ENCODE peak calls at places on chromosome 2, in five cellular contexts. One of them, this sample, is unnamed.

GRCh38 chr2:200356794-200357472 is 50.4 kb downstream of the SPATS2L start:
- DNase-seq in AG10803: peak
- DNase-seq in fibroblast of pulmonary artery: peak
- DNase-seq in dorsolateral prefrontal cortex: no peak
- DNase-seq in brain microvascular endothelial cell: peak
- DNase-seq in this sample: no peak

GRCh38 chr2:48175254-48175653 is 269.0 kb upstream of the FBXO11 start:
- DNase-seq in AG10803: peak
- DNase-seq in fibroblast of pulmonary artery: peak
- DNase-seq in dorsolateral prefrontal cortex: no peak
- DNase-seq in brain microvascular endothelial cell: peak
- DNase-seq in this sample: no peak

GRCh38 chr2:106140913-106141312 is 53.2 kb downstream of the UXS1 start:
- DNase-seq in AG10803: no peak
- DNase-seq in fibroblast of pulmonary artery: no peak
- DNase-seq in dorsolateral prefrontal cortex: no peak
- DNase-seq in brain microvascular endothelial cell: no peak
- DNase-seq in this sample: no peak

GRCh38 chr2:15618449-15618855 is 26.8 kb downstream of the DDX1 start:
- DNase-seq in AG10803: no peak
- DNase-seq in fibroblast of pulmonary artery: no peak
- DNase-seq in dorsolateral prefrontal cortex: no peak
- DNase-seq in brain microvascular endothelial cell: no peak
- DNase-seq in this sample: no peak

GRCh38 chr2:23250371-23250770 is 134.6 kb upstream of the KLHL29 start:
- DNase-seq in AG10803: no peak
- DNase-seq in fibroblast of pulmonary artery: no peak
- DNase-seq in dorsolateral prefrontal cortex: no peak
- DNase-seq in brain microvascular endothelial cell: no peak
- DNase-seq in this sample: no peak

GRCh38 chr2:60570281-60570680 is 16.8 kb upstream of the BCL11A start:
- DNase-seq in AG10803: no peak
- DNase-seq in fibroblast of pulmonary artery: no peak
- DNase-seq in dorsolateral prefrontal cortex: no peak
- DNase-seq in brain microvascular endothelial cell: no peak
- DNase-seq in this sample: no peak

GRCh38 chr2:195709901-195710300 is 52.9 kb downstream of the SLC39A10 start:
- DNase-seq in AG10803: no peak
- DNase-seq in fibroblast of pulmonary artery: no peak
- DNase-seq in dorsolateral prefrontal cortex: no peak
- DNase-seq in brain microvascular endothelial cell: no peak
- DNase-seq in this sample: no peak

GRCh38 chr2:105125428-105125827 is 87.6 kb downstream of the MRPS9 start:
- DNase-seq in AG10803: no peak
- DNase-seq in fibroblast of pulmonary artery: no peak
- DNase-seq in dorsolateral prefrontal cortex: no peak
- DNase-seq in brain microvascular endothelial cell: no peak
- DNase-seq in this sample: no peak

GRCh38 chr2:136874258-136874657 is 108.9 kb downstream of the THSD7B start:
- DNase-seq in AG10803: peak
- DNase-seq in fibroblast of pulmonary artery: peak
- DNase-seq in dorsolateral prefrontal cortex: no peak
- DNase-seq in brain microvascular endothelial cell: peak
- DNase-seq in this sample: no peak

GRCh38 chr2:128593518-128594272 is 275.0 kb upstream of the HS6ST1 start:
- DNase-seq in AG10803: no peak
- DNase-seq in fibroblast of pulmonary artery: peak
- DNase-seq in dorsolateral prefrontal cortex: no peak
- DNase-seq in brain microvascular endothelial cell: no peak
- DNase-seq in this sample: no peak

GRCh38 chr2:167212054-167212648 is 323.9 kb downstream of the XIRP2 start:
- DNase-seq in AG10803: peak
- DNase-seq in fibroblast of pulmonary artery: peak
- DNase-seq in dorsolateral prefrontal cortex: no peak
- DNase-seq in brain microvascular endothelial cell: peak
- DNase-seq in this sample: peak

GRCh38 chr2:8090748-8091700 is 590.8 kb upstream of the ID2 start:
- DNase-seq in AG10803: peak
- DNase-seq in fibroblast of pulmonary artery: peak
- DNase-seq in dorsolateral prefrontal cortex: no peak
- DNase-seq in brain microvascular endothelial cell: peak
- DNase-seq in this sample: no peak

GRCh38 chr2:105399207-105399861 is 483 bp upstream of the FHL2 start:
- DNase-seq in AG10803: no peak
- DNase-seq in fibroblast of pulmonary artery: no peak
- DNase-seq in dorsolateral prefrontal cortex: peak
- DNase-seq in brain microvascular endothelial cell: no peak
- DNase-seq in this sample: no peak

GRCh38 chr2:120722603-120723421 is 12.9 kb upstream of the GLI2 start:
- DNase-seq in AG10803: peak
- DNase-seq in fibroblast of pulmonary artery: peak
- DNase-seq in dorsolateral prefrontal cortex: no peak
- DNase-seq in brain microvascular endothelial cell: peak
- DNase-seq in this sample: no peak

GRCh38 chr2:33727361-33728032 is 128.4 kb upstream of the FAM98A start:
- DNase-seq in AG10803: no peak
- DNase-seq in fibroblast of pulmonary artery: no peak
- DNase-seq in dorsolateral prefrontal cortex: no peak
- DNase-seq in brain microvascular endothelial cell: no peak
- DNase-seq in this sample: no peak

GRCh38 chr2:25654801-25655200 is 18.6 kb downstream of the DTNB start:
- DNase-seq in AG10803: no peak
- DNase-seq in fibroblast of pulmonary artery: no peak
- DNase-seq in dorsolateral prefrontal cortex: no peak
- DNase-seq in brain microvascular endothelial cell: no peak
- DNase-seq in this sample: no peak

GRCh38 chr2:173468394-173468793 is 113.7 kb downstream of the CDCA7 start:
- DNase-seq in AG10803: no peak
- DNase-seq in fibroblast of pulmonary artery: no peak
- DNase-seq in dorsolateral prefrontal cortex: no peak
- DNase-seq in brain microvascular endothelial cell: no peak
- DNase-seq in this sample: no peak

DNA sequence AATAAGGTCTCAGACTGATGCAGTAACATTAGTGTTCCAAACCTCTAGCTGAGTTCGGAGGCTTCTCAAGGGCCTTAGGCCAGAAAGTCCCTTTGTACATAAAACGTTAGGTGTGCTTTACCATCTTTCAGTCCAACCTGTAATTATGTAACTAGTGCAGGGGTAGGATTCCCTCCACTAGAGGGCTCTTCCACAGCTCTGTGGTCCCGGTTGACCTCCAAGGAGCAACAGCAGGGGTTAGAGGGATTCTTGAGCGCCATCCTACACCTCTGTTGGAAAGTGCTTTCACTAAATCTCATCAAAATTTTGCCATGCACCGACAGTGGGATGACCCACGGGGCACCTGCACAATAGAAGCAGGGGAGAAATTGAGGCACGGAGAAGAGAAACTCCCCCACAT is 155.8 kb upstream of the LRP1B start:
- DNase-seq in AG10803: no peak
- DNase-seq in fibroblast of pulmonary artery: no peak
- DNase-seq in dorsolateral prefrontal cortex: no peak
- DNase-seq in brain microvascular endothelial cell: no peak
- DNase-seq in this sample: peak
- TF ChIP-seq CTCF in AG10803: no peak
- TF ChIP-seq CTCF in fibroblast of pulmonary artery: peak
- TF ChIP-seq CTCF in dorsolateral prefrontal cortex: no peak
- TF ChIP-seq CTCF in brain microvascular endothelial cell: peak
- TF ChIP-seq CTCF in this sample: peak

DNA sequence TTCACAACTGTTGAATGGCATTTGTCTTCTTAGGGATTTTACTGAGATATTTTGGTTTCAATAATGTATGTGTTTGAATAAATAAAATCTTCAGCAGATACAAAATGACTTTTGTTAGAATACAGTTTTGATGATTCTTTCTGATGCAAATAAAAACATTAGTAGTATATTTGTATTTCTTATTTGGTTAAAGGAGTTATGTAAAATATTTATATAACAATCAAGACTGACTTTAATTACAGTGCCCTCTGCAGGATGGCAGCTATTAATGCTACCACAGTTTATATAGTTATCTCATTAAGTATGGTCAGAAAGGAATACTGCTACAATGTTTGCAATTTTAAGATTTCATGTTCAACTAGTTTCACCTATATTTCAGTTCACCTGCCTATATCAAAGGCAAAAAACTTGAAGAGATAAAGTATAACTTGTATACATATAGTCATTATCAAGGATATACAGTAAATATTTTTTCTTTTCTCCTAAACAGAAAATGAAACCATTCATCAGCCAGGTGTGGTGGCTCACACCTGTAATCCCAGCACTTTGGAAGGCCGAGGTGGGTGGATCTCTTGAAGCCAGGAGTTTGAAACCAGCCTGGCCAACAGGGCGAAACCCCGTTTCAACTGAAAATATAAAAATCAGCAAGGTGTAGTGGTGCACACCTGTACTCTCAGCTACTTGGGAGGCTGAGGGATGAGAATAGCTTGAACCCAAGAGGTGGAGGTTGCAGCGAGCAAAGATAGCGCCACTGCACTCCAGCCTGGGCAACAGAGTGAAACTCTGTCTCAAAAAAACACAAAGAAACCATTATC is 19.8 kb downstream of the ARL5A start:
- DNase-seq in AG10803: peak
- DNase-seq in fibroblast of pulmonary artery: peak
- DNase-seq in dorsolateral prefrontal cortex: no peak
- DNase-seq in brain microvascular endothelial cell: peak
- DNase-seq in this sample: peak
- TF ChIP-seq CTCF in AG10803: peak
- TF ChIP-seq CTCF in fibroblast of pulmonary artery: peak
- TF ChIP-seq CTCF in dorsolateral prefrontal cortex: peak
- TF ChIP-seq CTCF in brain microvascular endothelial cell: peak
- TF ChIP-seq CTCF in this sample: peak

GRCh38 chr2:205694256-205694655 is 12.0 kb downstream of the NRP2 start:
- DNase-seq in AG10803: no peak
- DNase-seq in fibroblast of pulmonary artery: no peak
- DNase-seq in dorsolateral prefrontal cortex: no peak
- DNase-seq in brain microvascular endothelial cell: no peak
- DNase-seq in this sample: no peak

GRCh38 chr2:205695460-205695979 is 13.2 kb downstream of the NRP2 start:
- DNase-seq in AG10803: peak
- DNase-seq in fibroblast of pulmonary artery: peak
- DNase-seq in dorsolateral prefrontal cortex: no peak
- DNase-seq in brain microvascular endothelial cell: peak
- DNase-seq in this sample: no peak

GRCh38 chr2:205698556-205699282 is 16.4 kb downstream of the NRP2 start:
- DNase-seq in AG10803: peak
- DNase-seq in fibroblast of pulmonary artery: peak
- DNase-seq in dorsolateral prefrontal cortex: no peak
- DNase-seq in brain microvascular endothelial cell: no peak
- DNase-seq in this sample: no peak

GRCh38 chr2:205699554-205700289 is 17.4 kb downstream of the NRP2 start:
- DNase-seq in AG10803: no peak
- DNase-seq in fibroblast of pulmonary artery: no peak
- DNase-seq in dorsolateral prefrontal cortex: no peak
- DNase-seq in brain microvascular endothelial cell: no peak
- DNase-seq in this sample: no peak

GRCh38 chr2:205696541-205697441 is 14.5 kb downstream of the NRP2 start:
- DNase-seq in AG10803: peak
- DNase-seq in fibroblast of pulmonary artery: peak
- DNase-seq in dorsolateral prefrontal cortex: peak
- DNase-seq in brain microvascular endothelial cell: no peak
- DNase-seq in this sample: no peak
- TF ChIP-seq CTCF in AG10803: peak
- TF ChIP-seq CTCF in fibroblast of pulmonary artery: peak
- TF ChIP-seq CTCF in dorsolateral prefrontal cortex: peak
- TF ChIP-seq CTCF in brain microvascular endothelial cell: peak
- TF ChIP-seq CTCF in this sample: peak

GRCh38 chr2:175730025-175730424 is 272.0 kb downstream of the LNPK start:
- DNase-seq in AG10803: no peak
- DNase-seq in fibroblast of pulmonary artery: no peak
- DNase-seq in dorsolateral prefrontal cortex: no peak
- DNase-seq in brain microvascular endothelial cell: no peak
- DNase-seq in this sample: no peak
- TF ChIP-seq CTCF in AG10803: no peak
- TF ChIP-seq CTCF in fibroblast of pulmonary artery: no peak
- TF ChIP-seq CTCF in dorsolateral prefrontal cortex: no peak
- TF ChIP-seq CTCF in brain microvascular endothelial cell: no peak
- TF ChIP-seq CTCF in this sample: no peak

GRCh38 chr2:117958186-117958585 is 55.7 kb downstream of the CCDC93 start:
- DNase-seq in AG10803: peak
- DNase-seq in fibroblast of pulmonary artery: peak
- DNase-seq in dorsolateral prefrontal cortex: no peak
- DNase-seq in brain microvascular endothelial cell: peak
- DNase-seq in this sample: no peak

GRCh38 chr2:117960231-117960630 is 53.6 kb downstream of the CCDC93 start:
- DNase-seq in AG10803: no peak
- DNase-seq in fibroblast of pulmonary artery: peak
- DNase-seq in dorsolateral prefrontal cortex: no peak
- DNase-seq in brain microvascular endothelial cell: peak
- DNase-seq in this sample: no peak

GRCh38 chr2:117957616-117958015 is 56.3 kb downstream of the CCDC93 start:
- DNase-seq in AG10803: no peak
- DNase-seq in fibroblast of pulmonary artery: no peak
- DNase-seq in dorsolateral prefrontal cortex: no peak
- DNase-seq in brain microvascular endothelial cell: no peak
- DNase-seq in this sample: no peak

GRCh38 chr2:117952237-117952636 is 61.6 kb downstream of the CCDC93 start:
- DNase-seq in AG10803: no peak
- DNase-seq in fibroblast of pulmonary artery: no peak
- DNase-seq in dorsolateral prefrontal cortex: no peak
- DNase-seq in brain microvascular endothelial cell: no peak
- DNase-seq in this sample: no peak

GRCh38 chr2:117956036-117956791 is 57.7 kb downstream of the CCDC93 start:
- DNase-seq in AG10803: no peak
- DNase-seq in fibroblast of pulmonary artery: no peak
- DNase-seq in dorsolateral prefrontal cortex: no peak
- DNase-seq in brain microvascular endothelial cell: no peak
- DNase-seq in this sample: no peak
- TF ChIP-seq CTCF in AG10803: no peak
- TF ChIP-seq CTCF in fibroblast of pulmonary artery: peak
- TF ChIP-seq CTCF in dorsolateral prefrontal cortex: peak
- TF ChIP-seq CTCF in brain microvascular endothelial cell: peak
- TF ChIP-seq CTCF in this sample: no peak

GRCh38 chr2:28566441-28567075 is 70.7 kb downstream of the PLB1 start:
- DNase-seq in AG10803: peak
- DNase-seq in fibroblast of pulmonary artery: peak
- DNase-seq in dorsolateral prefrontal cortex: peak
- DNase-seq in brain microvascular endothelial cell: peak
- DNase-seq in this sample: peak

GRCh38 chr2:28565033-28565432 is 69.2 kb downstream of the PLB1 start:
- DNase-seq in AG10803: no peak
- DNase-seq in fibroblast of pulmonary artery: no peak
- DNase-seq in dorsolateral prefrontal cortex: no peak
- DNase-seq in brain microvascular endothelial cell: no peak
- DNase-seq in this sample: no peak

GRCh38 chr2:28565720-28566295 is 69.9 kb downstream of the PLB1 start:
- DNase-seq in AG10803: no peak
- DNase-seq in fibroblast of pulmonary artery: no peak
- DNase-seq in dorsolateral prefrontal cortex: no peak
- DNase-seq in brain microvascular endothelial cell: no peak
- DNase-seq in this sample: no peak

GRCh38 chr2:28568533-28568932 is 72.7 kb downstream of the PLB1 start:
- DNase-seq in AG10803: no peak
- DNase-seq in fibroblast of pulmonary artery: no peak
- DNase-seq in dorsolateral prefrontal cortex: no peak
- DNase-seq in brain microvascular endothelial cell: no peak
- DNase-seq in this sample: no peak

GRCh38 chr2:28567076-28567471 is 71.2 kb downstream of the PLB1 start:
- DNase-seq in AG10803: no peak
- DNase-seq in fibroblast of pulmonary artery: no peak
- DNase-seq in dorsolateral prefrontal cortex: peak
- DNase-seq in brain microvascular endothelial cell: no peak
- DNase-seq in this sample: peak
- TF ChIP-seq CTCF in AG10803: no peak
- TF ChIP-seq CTCF in fibroblast of pulmonary artery: no peak
- TF ChIP-seq CTCF in dorsolateral prefrontal cortex: peak
- TF ChIP-seq CTCF in brain microvascular endothelial cell: no peak
- TF ChIP-seq CTCF in this sample: no peak

GRCh38 chr2:188151670-188152069 is 140.0 kb upstream of the GULP1 start:
- DNase-seq in AG10803: no peak
- DNase-seq in fibroblast of pulmonary artery: no peak
- DNase-seq in dorsolateral prefrontal cortex: no peak
- DNase-seq in brain microvascular endothelial cell: no peak
- DNase-seq in this sample: no peak
- TF ChIP-seq CTCF in AG10803: no peak
- TF ChIP-seq CTCF in fibroblast of pulmonary artery: no peak
- TF ChIP-seq CTCF in dorsolateral prefrontal cortex: no peak
- TF ChIP-seq CTCF in brain microvascular endothelial cell: no peak
- TF ChIP-seq CTCF in this sample: no peak

This sample was measured in GM10248.